ENCODE peak calls at places on chromosomes 6 and 20, in seven cellular contexts. L, W, D, E, B, X and C are unnamed samples.

GRCh38 chr6:131858765-131859490 is 51.1 kb downstream of the ENPP1 start:
- DNase-seq in D (no peak), L (no peak), E (no peak), B (no peak), X (no peak), W (no peak), C (no peak)

GRCh38 chr20:54350415-54350814 is 125.0 kb upstream of the DOK5 start:
- DNase-seq in L (no peak), B (no peak), X (no peak), W (no peak), D (no peak), E (no peak), C (no peak)

GRCh38 chr6:143688681-143689080 is 10.9 kb downstream of the PHACTR2 start:
- DNase-seq in X (no peak), W (no peak), E (no peak), B (no peak), L (no peak), D (no peak), C (no peak)

GRCh38 chr20:47606414-47607207 is 104.9 kb downstream of the NCOA3 start:
- DNase-seq in W (no peak), L (no peak), D (no peak), B (no peak), E (no peak), X (no peak), C (no peak)

GRCh38 chr20:48603819-48604405 is 223.9 kb downstream of the PREX1 start:
- DNase-seq in L (no peak), W (no peak), D (no peak), E (no peak), X (no peak), B (no peak), C (no peak)

GRCh38 chr6:50819906-50820589 is 1.4 kb downstream of the TFAP2B start:
- DNase-seq in D (no peak), X (no peak), B (no peak), L (no peak), W (no peak), E (no peak), C (no peak)

GRCh38 chr6:156869986-156870398 is 92.8 kb downstream of the ARID1B start:
- DNase-seq in X (no peak), W (no peak), L (no peak), D (no peak), E (no peak), B (no peak), C (no peak)

GRCh38 chr6:2725999-2726567 is 24.6 kb downstream of the MYLK4 start:
- DNase-seq in B (no peak), L (no peak), E (no peak), X (no peak), W (no peak), D (no peak), C (no peak)

GRCh38 chr6:31216208-31216898 is 45.9 kb upstream of the POU5F1 start:
- DNase-seq in L (no peak), D (no peak), W (no peak), B (no peak), E (no peak), X (no peak), C (no peak)

GRCh38 chr6:167779993-167780655 is 46.6 kb upstream of the AFDN start:
- DNase-seq in D (no peak), E (no peak), B (no peak), L (no peak), W (no peak), X (no peak), C (no peak)

GRCh38 chr6:150029749-150030148 is 4.4 kb upstream of the RAET1L start:
- DNase-seq in B (no peak), W (no peak), L (no peak), D (no peak), X (no peak), E (no peak), C (no peak)

GRCh38 chr6:125954735-125955410 is 1.7 kb upstream of the HINT3 start:
- DNase-seq in E (no peak), D (no peak), X (no peak), B (no peak), L (no peak), W (no peak), C (no peak)

GRCh38 chr6:125956506-125957390 is at the start of gene HINT3:
- DNase-seq in D (peak; percentile 97), L (peak; percentile 98), X (peak; percentile 99), B (peak; percentile 97), E (peak; percentile 98), W (peak; percentile 97), C (peak; percentile 93)

GRCh38 chr6:125957391-125957693 is 772 bp downstream of the HINT3 start:
- DNase-seq in W (no peak), L (no peak), X (no peak), B (no peak), E (no peak), D (no peak), C (no peak)

GRCh38 chr6:125961117-125961516 is 4.5 kb downstream of the HINT3 start:
- DNase-seq in W (no peak), X (no peak), E (no peak), L (no peak), D (no peak), B (no peak), C (no peak)

GRCh38 chr6:125957845-125958244 is 1.3 kb downstream of the HINT3 start:
- DNase-seq in L (peak; percentile 47), X (no peak), W (peak; percentile 50), B (peak; percentile 62), D (no peak), E (no peak), C (no peak)
- TF ChIP-seq POLR2A in L (no peak), X (no peak), W (no peak), B (peak; percentile 15), D (no peak), E (no peak), C (no peak)

DNA sequence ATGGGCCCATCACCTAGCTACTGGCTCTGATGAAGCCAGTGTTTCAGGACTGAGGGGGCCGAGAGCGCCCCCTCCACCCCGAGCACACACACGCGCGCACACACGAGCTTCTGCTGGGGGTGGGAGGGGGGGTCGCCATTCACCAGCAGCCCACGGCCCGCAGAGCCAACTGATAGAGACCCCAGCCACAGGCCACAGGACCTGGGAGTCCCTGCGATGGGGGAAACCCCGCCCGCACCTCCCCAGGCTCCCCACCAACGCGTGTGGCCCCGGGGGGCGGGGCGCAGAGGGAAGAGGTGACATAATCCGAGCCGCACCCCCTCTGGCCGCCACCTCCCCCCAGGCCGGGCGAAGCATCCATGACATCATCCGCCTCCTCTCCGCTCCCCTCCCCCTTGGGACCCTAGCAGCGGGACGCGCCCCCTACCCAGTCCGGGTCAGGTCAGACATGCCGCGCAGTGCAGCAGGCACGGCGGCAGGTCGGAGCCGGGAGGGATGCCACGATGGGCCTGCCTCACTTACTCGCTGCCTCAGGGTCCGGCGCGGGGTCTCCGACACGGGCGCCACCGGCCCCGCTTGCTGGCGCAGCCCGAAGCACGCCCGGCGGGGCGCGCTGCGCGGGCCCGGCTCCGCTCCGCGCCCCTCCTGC is at the start of gene LZTS3:
- DNase-seq in L (peak; percentile 85), W (peak; percentile 62), E (no peak), D (peak; percentile 74), B (peak; percentile 66), X (peak; percentile 87), C (peak; percentile 57)
- TF ChIP-seq POLR2A in L (peak; percentile 53), W (no peak), E (no peak), D (peak; percentile 23), B (peak; percentile 81), X (peak; percentile 78), C (peak; percentile 69)

GRCh38 chr20:35281506-35282101 is 3.0 kb downstream of the EIF6 start:
- DNase-seq in B (no peak), L (no peak), D (no peak), X (no peak), W (no peak), E (no peak), C (no peak)
- TF ChIP-seq POLR2A in B (no peak), L (no peak), D (no peak), X (no peak), W (no peak), E (no peak), C (no peak)

DNA sequence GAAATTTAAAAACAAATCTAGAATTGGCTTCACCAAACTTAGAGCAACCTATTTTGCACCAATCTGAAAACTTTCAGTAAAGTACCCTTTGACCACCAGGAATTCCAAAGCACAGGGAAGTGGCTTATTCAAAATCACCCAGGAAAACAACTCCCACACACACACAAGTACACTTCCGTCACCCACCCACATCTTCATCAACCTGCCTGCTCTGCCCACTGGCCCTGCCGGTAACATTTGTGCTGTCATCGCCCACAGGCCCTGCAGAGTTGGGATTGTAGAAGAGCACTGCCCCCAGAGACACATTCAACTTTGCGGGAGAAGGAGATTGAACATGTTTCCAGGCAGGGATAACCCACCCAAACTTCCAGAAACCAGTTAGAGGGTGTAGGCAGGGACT is 19.3 kb upstream of the SCML4 start:
- DNase-seq in W (no peak), L (no peak), D (no peak), X (no peak), E (no peak), B (no peak), C (no peak)
- TF ChIP-seq POLR2A in W (no peak), L (no peak), D (no peak), X (no peak), E (no peak), B (no peak), C (no peak)

GRCh38 chr6:39228992-39229767 is at the start of gene KCNK5:
- DNase-seq in B (peak; percentile 43), X (peak; percentile 85), L (peak; percentile 93), D (peak; percentile 29), E (peak; percentile 73), W (peak; percentile 70), C (peak; percentile 25)
- TF ChIP-seq POLR2A in B (peak; percentile 72), X (no peak), L (peak; percentile 69), D (no peak), E (peak; percentile 79), W (peak; percentile 44), C (peak; percentile 14)

DNA sequence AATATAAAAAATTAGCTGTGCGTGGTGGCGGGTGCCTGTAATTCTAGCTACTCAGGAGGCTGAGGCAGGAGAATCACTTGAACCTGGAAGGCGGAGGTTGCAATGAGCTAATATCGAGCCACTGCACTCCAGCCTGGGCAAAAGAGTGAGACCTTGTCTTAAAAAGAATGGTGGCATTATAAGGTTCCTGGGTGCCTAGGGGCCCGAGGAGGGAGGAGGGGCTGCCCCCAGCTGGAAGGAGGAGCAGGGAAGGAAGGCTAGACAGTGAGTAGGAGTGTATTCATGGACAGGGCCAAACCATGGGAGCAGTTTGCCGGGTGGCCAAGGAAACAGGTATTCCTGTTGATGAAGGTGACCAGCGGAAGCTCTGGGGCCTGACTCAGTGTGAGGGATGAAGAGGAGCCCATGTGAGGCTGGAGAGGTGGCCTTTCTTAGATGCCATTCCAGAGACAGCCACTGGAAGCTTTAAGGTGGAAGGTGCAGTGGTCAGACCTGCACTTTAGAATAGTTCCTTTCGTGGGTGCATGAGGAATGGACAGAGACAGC is 24.2 kb downstream of the MANBAL start:
- DNase-seq in B (no peak), X (no peak), D (no peak), W (no peak), L (no peak), E (no peak), C (no peak)
- TF ChIP-seq POLR2A in B (no peak), X (no peak), D (no peak), W (no peak), L (no peak), E (no peak), C (no peak)